ENCODE peak calls at places on chromosomes 12 and 14, in four cellular contexts. S is A549, E is HepG2, N is K562. D is an unnamed sample.

GRCh38 chr14:61267336-61267735 is 13.8 kb downstream of the TMEM30B start:
- DNase-seq in N (no peak), E (no peak), S (no peak), D (no peak)

GRCh38 chr12:75751769-75752471 is 240.5 kb upstream of the KRR1 start:
- DNase-seq in N (no peak), E (peak), S (peak), D (no peak)

GRCh38 chr14:56216631-56217379 is 98.6 kb downstream of the PELI2 start:
- DNase-seq in S (no peak), E (no peak), N (peak), D (no peak)

GRCh38 chr12:127567531-127567930 is 699.4 kb upstream of the TMEM132C start:
- DNase-seq in E (no peak), S (no peak), N (no peak), D (no peak)

GRCh38 chr12:50070314-50071060 is 13.1 kb downstream of the ASIC1 start:
- DNase-seq in N (peak), E (peak), S (peak), D (no peak)

GRCh38 chr14:88323086-88323519 is at the start of gene KCNK10:
- DNase-seq in S (no peak), N (no peak), E (no peak), D (no peak)

GRCh38 chr14:58805605-58806358 is 168.0 kb downstream of the DACT1 start:
- DNase-seq in N (no peak), E (no peak), S (no peak), D (no peak)

GRCh38 chr14:104357689-104358527 is 219.5 kb downstream of the KIF26A start:
- DNase-seq in N (no peak), S (no peak), E (no peak), D (no peak)

GRCh38 chr14:51581017-51581881 is 70.5 kb upstream of the FRMD6 start:
- DNase-seq in S (peak), E (no peak), N (no peak), D (no peak)

GRCh38 chr14:100406505-100407131 is 83.5 kb downstream of the SLC25A47 start:
- DNase-seq in N (peak), E (peak), S (peak), D (no peak)

GRCh38 chr14:106080922-106081321 is 554.5 kb downstream of the TMEM121 start:
- DNase-seq in E (no peak), N (no peak), S (no peak), D (no peak)

DNA sequence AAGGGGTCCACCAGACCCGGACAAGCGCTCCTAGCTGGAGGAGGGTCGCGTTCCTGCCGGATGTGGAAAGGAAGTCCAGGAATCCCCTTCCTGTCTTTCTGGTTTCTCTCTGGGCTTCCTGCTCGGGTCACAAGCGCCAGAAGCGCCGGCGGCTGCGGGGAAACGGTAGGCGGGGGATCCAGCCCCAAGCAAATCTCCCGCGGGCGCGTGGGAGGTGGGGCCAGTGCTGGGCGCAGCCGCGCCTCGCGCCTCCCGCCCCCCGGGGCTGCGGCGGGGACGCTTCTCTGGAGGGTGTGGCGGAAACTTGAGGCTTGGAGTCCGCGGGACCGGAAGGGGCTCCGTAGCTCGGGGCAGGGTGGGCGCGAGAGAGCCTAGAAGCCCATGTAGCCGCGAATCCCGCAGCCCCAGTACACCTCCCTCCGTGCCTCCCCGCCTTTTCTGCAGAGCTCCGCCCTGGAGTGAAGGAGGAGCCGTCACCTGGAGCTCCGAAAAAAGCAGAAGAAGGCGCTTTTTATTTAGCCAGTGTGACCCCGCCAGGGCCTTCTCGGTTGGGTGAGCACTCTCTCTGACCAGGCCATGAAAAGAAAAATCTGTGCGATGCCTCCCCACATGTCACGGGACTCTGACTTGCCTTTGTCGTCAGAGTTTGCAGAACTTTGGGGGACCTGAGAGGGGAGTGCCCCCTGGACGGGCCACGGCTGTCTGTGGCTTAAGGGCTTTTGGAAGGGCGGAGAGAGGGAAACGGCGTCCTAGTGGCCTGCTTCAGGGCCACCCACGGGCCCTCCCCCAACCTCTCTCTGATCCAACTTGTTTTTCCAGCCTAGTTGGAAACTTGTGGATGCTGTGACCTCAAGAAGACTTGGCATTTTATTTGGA is 21.4 kb upstream of the CLEC2D start:
- DNase-seq in N (peak), E (peak), S (peak), D (no peak)
- TF ChIP-seq REST in N (no peak), E (no peak), S (no peak), D (no peak)

GRCh38 chr14:103123634-103124500 is 606 bp downstream of the TNFAIP2 start:
- DNase-seq in N (peak), S (peak), E (no peak), D (no peak)
- TF ChIP-seq CTCF in N (peak), S (peak), E (peak), D (peak)

DNA sequence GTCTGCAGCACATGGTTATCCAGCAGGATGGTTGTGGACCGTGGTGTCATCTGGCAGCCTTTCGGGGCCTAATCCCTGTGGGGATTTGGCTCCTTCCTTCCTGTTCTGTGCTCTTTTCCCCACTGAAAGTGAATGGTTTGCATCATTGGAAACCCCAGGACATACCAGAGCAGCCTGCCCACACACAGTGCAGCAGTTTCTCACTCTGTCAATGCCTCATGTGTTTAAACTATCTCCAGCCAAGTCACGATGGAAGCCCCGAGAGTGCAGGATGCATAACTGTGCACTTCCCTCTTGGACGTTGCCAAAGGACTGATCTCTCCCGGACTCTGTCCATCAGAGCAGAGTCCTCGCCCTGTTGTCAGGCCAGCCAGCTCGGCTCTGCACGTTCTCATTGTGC is 29.0 kb upstream of the AMN start:
- DNase-seq in N (no peak), E (no peak), S (no peak), D (no peak)
- TF ChIP-seq REST in N (no peak), E (no peak), S (no peak), D (no peak)

DNA sequence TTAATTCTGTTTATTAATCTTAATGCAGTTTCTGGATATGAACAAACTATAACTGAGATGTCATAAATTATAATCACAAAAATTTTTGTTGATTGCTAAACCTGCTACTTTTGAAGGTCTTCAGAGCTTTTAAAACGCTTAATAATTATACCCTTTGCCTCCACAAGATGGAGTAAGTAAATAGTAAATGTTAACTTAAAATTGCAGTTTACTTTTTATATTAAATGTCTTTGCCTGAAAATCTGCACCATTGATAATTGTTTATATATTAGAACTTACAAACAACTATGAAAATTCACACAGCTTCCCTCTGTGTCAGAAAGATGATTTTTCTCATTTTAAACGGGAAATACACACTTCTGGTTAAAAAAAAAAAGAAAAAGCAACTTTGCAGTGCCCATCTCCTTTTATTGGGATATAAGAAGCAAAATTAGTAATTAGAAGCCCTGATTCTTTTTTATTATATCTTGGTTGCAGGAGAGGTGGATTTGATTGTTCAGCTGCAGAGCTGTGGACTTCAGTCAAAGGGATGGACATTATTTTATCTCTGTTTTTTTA is 35.6 kb downstream of the SCFD1 start:
- DNase-seq in E (peak), N (no peak), S (peak), D (no peak)
- TF ChIP-seq CTCF in E (peak), N (peak), S (peak), D (peak)

GRCh38 chr12:92244036-92244435 is 98.4 kb upstream of the BTG1 start:
- DNase-seq in N (no peak), E (no peak), S (no peak), D (no peak)
- TF ChIP-seq REST in N (no peak), E (no peak), S (no peak), D (no peak)

DNA sequence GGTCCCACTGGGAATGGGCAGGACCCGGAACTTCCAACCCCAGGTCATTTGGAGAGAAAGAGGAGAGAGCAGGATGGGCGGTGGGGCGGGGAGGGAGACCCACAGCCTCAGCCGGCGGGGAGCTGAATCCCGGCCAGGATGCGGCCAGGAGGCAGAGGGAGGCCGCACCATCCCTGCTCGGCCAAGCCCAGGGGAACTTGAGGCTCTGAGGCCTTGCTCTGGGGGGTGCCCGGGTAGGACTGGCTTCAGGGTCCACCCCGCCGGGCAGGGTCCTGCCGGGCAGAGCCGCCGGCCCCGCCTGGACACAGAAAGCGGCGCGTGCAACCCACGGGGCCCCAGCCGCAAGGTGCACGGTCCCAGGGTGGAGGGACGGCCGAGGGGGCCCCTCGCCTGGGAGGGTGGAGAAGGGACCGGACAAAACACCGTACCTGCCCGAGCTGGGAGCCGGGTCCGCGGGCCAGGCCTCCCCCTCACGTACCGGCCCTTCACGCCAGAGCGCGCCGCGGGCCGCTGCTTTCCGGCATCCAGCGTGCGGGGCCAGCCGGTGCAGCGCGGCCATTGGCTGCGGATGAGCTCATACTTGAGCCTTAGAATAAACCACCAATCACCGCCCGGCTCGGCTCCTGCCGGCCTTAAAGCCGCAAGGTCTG is at the start of gene RPS6KL1:
- DNase-seq in S (peak), N (peak), E (peak), D (no peak)
- TF ChIP-seq CTCF in S (no peak), N (no peak), E (peak), D (no peak)

GRCh38 chr12:53378222-53378621 is 1.8 kb upstream of the SP1 start:
- DNase-seq in E (no peak), S (no peak), N (no peak), D (no peak)

GRCh38 chr12:53380104-53380796 is at the start of gene SP1:
- DNase-seq in E (peak), N (peak), S (peak), D (no peak)

GRCh38 chr12:53380797-53381738 is 1.1 kb downstream of the SP1 start:
- DNase-seq in E (no peak), S (no peak), N (no peak), D (no peak)

GRCh38 chr12:53378705-53379388 is 1.1 kb upstream of the SP1 start:
- DNase-seq in N (no peak), S (no peak), E (no peak), D (no peak)

GRCh38 chr12:53379389-53380103 is 430 bp upstream of the SP1 start:
- DNase-seq in S (peak), N (peak), E (peak), D (peak)
- TF ChIP-seq REST in S (no peak), N (no peak), E (no peak), D (no peak)

DNA sequence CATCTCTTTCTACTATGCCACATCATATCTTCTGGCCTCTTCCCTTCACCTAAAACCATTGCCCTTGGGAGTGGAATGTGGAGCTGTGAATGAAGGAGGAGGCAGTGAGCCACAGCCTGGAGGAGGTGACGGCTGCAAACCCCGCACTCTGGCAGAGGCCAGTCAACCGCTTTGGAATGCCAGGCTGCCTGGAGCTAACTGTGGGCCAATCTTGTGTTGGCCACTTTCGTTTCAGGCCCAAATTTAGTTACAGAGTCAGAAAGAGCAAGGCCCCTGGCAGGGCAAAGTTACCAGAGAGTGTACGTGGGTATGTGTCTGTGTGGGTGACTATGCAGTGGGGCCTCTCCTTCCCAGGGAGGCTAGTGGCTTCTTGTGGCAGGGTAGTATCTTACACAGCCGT is 40.1 kb downstream of the CACNA1C start:
- DNase-seq in S (no peak), E (no peak), N (no peak), D (no peak)
- TF ChIP-seq CTCF in S (no peak), E (no peak), N (no peak), D (no peak)

GRCh38 chr12:56315256-56315625 is 547 bp downstream of the CNPY2 start:
- DNase-seq in E (no peak), N (peak), S (no peak), D (no peak)

GRCh38 chr12:56311003-56311402 is 4.8 kb downstream of the CNPY2 start:
- DNase-seq in E (no peak), S (no peak), N (no peak), D (no peak)

GRCh38 chr12:56321027-56321426 is 5.2 kb upstream of the CNPY2 start:
- DNase-seq in N (no peak), S (no peak), E (no peak), D (no peak)

GRCh38 chr12:56317675-56318074 is 1.9 kb upstream of the CNPY2 start:
- DNase-seq in E (no peak), N (no peak), S (no peak), D (no peak)

DNA sequence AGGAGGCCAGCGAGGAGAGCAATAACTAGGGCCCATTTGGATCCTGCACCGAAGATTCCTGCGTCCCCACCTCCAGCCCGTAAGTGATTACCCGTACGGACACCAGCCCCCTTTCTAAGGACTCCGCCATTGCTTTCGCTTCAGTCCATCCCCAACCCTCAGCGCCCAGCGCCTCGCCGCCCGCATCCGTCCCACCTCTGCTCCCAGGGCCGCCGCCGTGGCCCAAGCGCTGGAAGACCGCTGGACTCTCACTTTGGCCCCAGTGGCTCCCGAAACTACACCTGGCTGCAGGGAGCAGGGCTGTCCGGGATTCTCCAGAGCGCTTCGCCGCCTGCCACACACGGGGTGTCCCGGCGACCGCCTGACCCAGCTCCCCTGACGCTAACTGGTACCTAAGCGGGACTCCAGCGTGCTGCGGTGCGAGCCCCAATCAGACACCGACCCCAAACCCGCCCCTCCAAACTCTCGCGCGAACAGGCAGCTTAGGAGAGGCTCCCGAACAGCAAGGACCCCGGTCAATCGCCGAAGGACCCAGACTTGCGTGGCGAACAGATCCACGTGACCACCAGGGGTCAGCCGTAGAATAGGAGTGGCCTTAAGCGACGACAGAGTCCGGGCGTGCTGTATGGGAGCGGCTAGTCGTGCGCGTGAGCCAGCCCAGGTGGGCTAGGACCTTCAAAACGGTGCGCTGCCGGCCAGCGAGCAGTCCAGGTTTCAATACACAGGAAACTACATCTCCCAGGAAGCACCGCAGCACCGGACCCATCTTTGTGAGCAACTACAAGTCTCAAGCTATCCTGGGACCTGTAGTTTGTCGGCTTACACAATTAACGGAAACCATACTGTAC is at the start of gene CNPY2:
- DNase-seq in E (peak), N (peak), S (peak), D (peak)
- TF ChIP-seq REST in E (no peak), N (peak), S (peak), D (no peak)

GRCh38 chr14:72291908-72292688 is 359.9 kb downstream of the RGS6 start:
- DNase-seq in S (peak), E (peak), N (peak), D (peak)

GRCh38 chr14:72292689-72293024 is 360.4 kb downstream of the RGS6 start:
- DNase-seq in S (no peak), E (no peak), N (no peak), D (no peak)
- TF ChIP-seq CTCF in S (no peak), E (no peak), N (no peak), D (peak)

D was measured in Panc1.